ENCODE peak calls at places on chromosomes 11 and 22, in ten cellular contexts. M is foreskin keratinocyte; U is right lobe of liver; Q is memory B cell; V is stimulated activated naive CD8-positive, alpha-beta T cell treated with anti-CD3 and anti-CD28 coated beads, Interleukin-15, amount 100 ng/mL, for 72 hours; P is activated CD8-positive, alpha-beta T cell treated with anti-CD3 and anti-CD28 coated beads, Interleukin-2, amount 10 ng/mL, durations not matched to agents 7 days and 5 days; B is pancreas; T is activated T-cell treated with anti-CD3 and anti-CD28 coated beads, Interleukin-2, amount 50 U/mL, for 4 hours; R is gastroesophageal sphincter; N is T-cell. Y is an unnamed sample.

GRCh38 chr11:76265771-76266241 is 59.5 kb upstream of the WNT11 start:
- ATAC-seq in M (peak; percentile 27), U (no peak), Q (no peak), V (no peak), P (no peak), B (no peak), T (no peak), R (peak; percentile 62), N (no peak), Y (no peak)

GRCh38 chr11:16604784-16605439 is 133.5 kb upstream of the C11orf58 start:
- ATAC-seq in M (peak; percentile 45), U (peak; percentile 62), Q (peak; percentile 10), V (peak; percentile 11), P (no peak), B (peak; percentile 70), T (peak; percentile 24), R (peak; percentile 38), N (peak; percentile 26), Y (peak; percentile 57)

GRCh38 chr11:69062873-69063665 is 14.3 kb downstream of the TPCN2 start:
- ATAC-seq in M (no peak), U (no peak), Q (no peak), V (no peak), P (no peak), B (no peak), T (no peak), R (no peak), N (no peak), Y (no peak)

GRCh38 chr11:33884035-33884434 is 7.8 kb downstream of the LMO2 start:
- ATAC-seq in M (no peak), U (no peak), Q (no peak), V (no peak), P (no peak), B (no peak), T (no peak), R (no peak), N (no peak), Y (no peak)

GRCh38 chr11:19987243-19987870 is 172.9 kb downstream of the DBX1 start:
- ATAC-seq in M (no peak), U (no peak), Q (no peak), V (no peak), P (no peak), B (no peak), T (no peak), R (no peak), N (no peak), Y (no peak)

GRCh38 chr11:43270468-43270867 is 41.3 kb upstream of the API5 start:
- ATAC-seq in M (no peak), U (no peak), Q (no peak), V (no peak), P (no peak), B (no peak), T (no peak), R (no peak), N (no peak), Y (no peak)

GRCh38 chr22:24421428-24421931 is 5.9 kb upstream of the ADORA2A start:
- ATAC-seq in M (no peak), U (no peak), Q (peak; percentile 69), V (peak; percentile 43), P (no peak), B (no peak), T (peak; percentile 29), R (no peak), N (peak; percentile 35), Y (peak; percentile 14)

GRCh38 chr22:17741866-17742527 is 32.3 kb downstream of the BID start:
- ATAC-seq in M (peak; percentile 7), U (no peak), Q (no peak), V (peak; percentile 37), P (peak; percentile 19), B (no peak), T (no peak), R (no peak), N (no peak), Y (no peak)

GRCh38 chr11:34680206-34680605 is 59.3 kb downstream of the EHF start:
- ATAC-seq in M (peak; percentile 76), U (no peak), Q (no peak), V (no peak), P (no peak), B (no peak), T (no peak), R (no peak), N (no peak), Y (no peak)

GRCh38 chr22:20238567-20239062 is 29.5 kb downstream of the RTN4R start:
- ATAC-seq in M (peak; percentile 23), U (peak; percentile 72), Q (peak; percentile 80), V (peak; percentile 88), P (peak; percentile 81), B (peak; percentile 81), T (peak; percentile 61), R (peak; percentile 35), N (peak; percentile 50), Y (peak; percentile 7)

GRCh38 chr11:112539165-112539564 is 278.5 kb upstream of the PLET1 start:
- ATAC-seq in M (no peak), U (no peak), Q (no peak), V (no peak), P (no peak), B (no peak), T (no peak), R (no peak), N (no peak), Y (no peak)

GRCh38 chr11:77175869-77176539 is 48.0 kb downstream of the MYO7A start:
- ATAC-seq in M (no peak), U (peak; percentile 18), Q (no peak), V (peak; percentile 20), P (no peak), B (no peak), T (no peak), R (peak; percentile 40), N (no peak), Y (peak; percentile 19)

GRCh38 chr22:20983081-20983745 is 1.1 kb downstream of the LZTR1 start:
- ATAC-seq in M (no peak), U (no peak), Q (no peak), V (no peak), P (no peak), B (no peak), T (no peak), R (no peak), N (no peak), Y (no peak)

GRCh38 chr11:125451400-125452124 is 44.5 kb downstream of the FEZ1 start:
- ATAC-seq in M (peak; percentile 56), U (peak; percentile 66), Q (peak; percentile 48), V (peak; percentile 55), P (no peak), B (peak; percentile 61), T (no peak), R (no peak), N (no peak), Y (peak; percentile 39)

GRCh38 chr11:125168875-125169537 is 4.5 kb downstream of the PKNOX2 start:
- ATAC-seq in M (no peak), U (no peak), Q (no peak), V (no peak), P (no peak), B (no peak), T (no peak), R (no peak), N (no peak), Y (no peak)

GRCh38 chr11:125401746-125402145 is 94.3 kb downstream of the FEZ1 start:
- ATAC-seq in M (no peak), U (no peak), Q (no peak), V (no peak), P (no peak), B (no peak), T (no peak), R (no peak), N (no peak), Y (no peak)

GRCh38 chr22:24189249-24190158 is 8.2 kb downstream of the SUSD2 start:
- ATAC-seq in M (peak; percentile 70), U (peak; percentile 88), Q (peak; percentile 53), V (peak; percentile 64), P (peak; percentile 77), B (peak; percentile 90), T (peak; percentile 55), R (peak; percentile 87), N (no peak), Y (peak; percentile 80)

GRCh38 chr11:44446996-44447771 is 118.3 kb upstream of the CD82 start:
- ATAC-seq in M (no peak), U (no peak), Q (no peak), V (no peak), P (no peak), B (no peak), T (no peak), R (no peak), N (no peak), Y (no peak)

GRCh38 chr11:117074122-117074521 is 24.1 kb downstream of the SIK3 start:
- ATAC-seq in M (no peak), U (no peak), Q (peak; percentile 67), V (no peak), P (no peak), B (no peak), T (no peak), R (no peak), N (no peak), Y (no peak)

GRCh38 chr11:68430801-68431200 is 29.8 kb upstream of the PPP6R3 start:
- ATAC-seq in M (no peak), U (no peak), Q (no peak), V (no peak), P (no peak), B (no peak), T (no peak), R (no peak), N (no peak), Y (no peak)

GRCh38 chr11:30346068-30346688 is 23.3 kb downstream of the ARL14EP start:
- ATAC-seq in M (peak; percentile 62), U (peak; percentile 59), Q (no peak), V (no peak), P (no peak), B (no peak), T (no peak), R (no peak), N (no peak), Y (peak; percentile 47)

GRCh38 chr22:29758959-29759358 is 7.8 kb downstream of the ZMAT5 start:
- ATAC-seq in M (no peak), U (no peak), Q (no peak), V (no peak), P (no peak), B (no peak), T (no peak), R (no peak), N (no peak), Y (no peak)

Y was measured in esophagus mucosa.